ENCODE peak calls at places on chromosomes 3 and 15, in four cellular contexts. G is GM12878, N is tibial artery, W is AG10803. M is an unnamed sample.

GRCh38 chr15:73897441-73898261 is 24.3 kb downstream of the TBC1D21 start:
- DNase-seq in N (peak), W (peak), G (no peak), M (peak)

GRCh38 chr3:40642812-40643211 is 118.1 kb downstream of the ZNF621 start:
- DNase-seq in N (no peak), W (no peak), G (no peak), M (no peak)

GRCh38 chr3:172868565-172869172 is 118.1 kb downstream of the ECT2 start:
- DNase-seq in W (no peak), G (no peak), N (no peak), M (no peak)

GRCh38 chr3:8854656-8855055 is 85.2 kb upstream of the OXTR start:
- DNase-seq in G (no peak), N (no peak), W (peak), M (no peak)

GRCh38 chr15:73265536-73266153 is 103.1 kb downstream of the HCN4 start:
- DNase-seq in G (no peak), W (peak), N (peak), M (no peak)

GRCh38 chr15:35547775-35548364 is 1.9 kb upstream of the DPH6 start:
- DNase-seq in G (no peak), N (no peak), W (no peak), M (no peak)

GRCh38 chr3:132659000-132659369 is 624 bp downstream of the ACAD11 start:
- DNase-seq in G (no peak), N (no peak), W (no peak), M (no peak)

GRCh38 chr15:99578809-99579208 is 13.0 kb downstream of the MEF2A start:
- DNase-seq in G (no peak), N (no peak), W (peak), M (no peak)

GRCh38 chr3:58874795-58875194 is 175.0 kb downstream of the CFAP20DC start:
- DNase-seq in W (peak), G (peak), N (no peak), M (peak)

GRCh38 chr15:70556376-70556775 is 207.0 kb downstream of the UACA start:
- DNase-seq in G (no peak), W (no peak), N (no peak), M (no peak)

GRCh38 chr3:172317984-172318383 is 130.3 kb downstream of the GHSR start:
- DNase-seq in G (peak), W (peak), N (peak), M (peak)

GRCh38 chr15:47374222-47374621 is 343.1 kb upstream of the SEMA6D start:
- DNase-seq in G (no peak), N (no peak), W (peak), M (no peak)

GRCh38 chr3:86990171-86990733 is 697 bp downstream of the VGLL3 start:
- DNase-seq in G (no peak), N (peak), W (no peak), M (no peak)

GRCh38 chr15:43792761-43793493 is 807 bp downstream of the SERF2 start:
- DNase-seq in W (peak), G (no peak), N (no peak), M (no peak)

GRCh38 chr3:32117324-32117723 is 10.9 kb downstream of the GPD1L start:
- DNase-seq in G (no peak), W (no peak), N (no peak), M (no peak)

GRCh38 chr3:197533396-197534347 is 22.1 kb downstream of the BDH1 start:
- DNase-seq in G (no peak), W (peak), N (no peak), M (no peak)

GRCh38 chr3:11077466-11077865 is 76.8 kb upstream of the HRH1 start:
- DNase-seq in W (peak), G (no peak), N (no peak), M (no peak)

GRCh38 chr3:194395201-194395600 is 3.9 kb downstream of the GP5 start:
- DNase-seq in W (no peak), G (no peak), N (no peak), M (no peak)

GRCh38 chr3:139935071-139935865 is at the start of gene CLSTN2:
- DNase-seq in G (no peak), N (peak), W (peak), M (peak)

GRCh38 chr15:100853676-100854440 is 25.8 kb upstream of the ALDH1A3 start:
- DNase-seq in G (no peak), W (no peak), N (no peak), M (no peak)

GRCh38 chr3:181623924-181624694 is 87.6 kb upstream of the SOX2 start:
- DNase-seq in N (no peak), W (no peak), G (no peak), M (no peak)

GRCh38 chr15:67100808-67101581 is 35.6 kb downstream of the SMAD3 start:
- DNase-seq in W (no peak), N (no peak), G (peak), M (peak)

GRCh38 chr3:173599673-173600072 is 202.1 kb downstream of the NLGN1 start:
- DNase-seq in G (no peak), W (peak), N (no peak), M (no peak)

GRCh38 chr15:58534556-58534955 is 102.8 kb downstream of the LIPC start:
- DNase-seq in W (no peak), N (no peak), G (no peak), M (no peak)

GRCh38 chr3:105676621-105677300 is 192.1 kb downstream of the CBLB start:
- DNase-seq in G (no peak), W (no peak), N (no peak), M (no peak)

GRCh38 chr3:127817331-127817821 is 4.9 kb downstream of the MGLL start:
- DNase-seq in N (no peak), G (no peak), W (peak), M (no peak)

GRCh38 chr3:44029100-44029499 is 212.6 kb upstream of the TOPAZ1 start:
- DNase-seq in G (no peak), N (no peak), W (no peak), M (no peak)

GRCh38 chr15:78789615-78790014 is 21.6 kb downstream of the ADAMTS7 start:
- DNase-seq in G (no peak), N (no peak), W (no peak), M (no peak)

DNA sequence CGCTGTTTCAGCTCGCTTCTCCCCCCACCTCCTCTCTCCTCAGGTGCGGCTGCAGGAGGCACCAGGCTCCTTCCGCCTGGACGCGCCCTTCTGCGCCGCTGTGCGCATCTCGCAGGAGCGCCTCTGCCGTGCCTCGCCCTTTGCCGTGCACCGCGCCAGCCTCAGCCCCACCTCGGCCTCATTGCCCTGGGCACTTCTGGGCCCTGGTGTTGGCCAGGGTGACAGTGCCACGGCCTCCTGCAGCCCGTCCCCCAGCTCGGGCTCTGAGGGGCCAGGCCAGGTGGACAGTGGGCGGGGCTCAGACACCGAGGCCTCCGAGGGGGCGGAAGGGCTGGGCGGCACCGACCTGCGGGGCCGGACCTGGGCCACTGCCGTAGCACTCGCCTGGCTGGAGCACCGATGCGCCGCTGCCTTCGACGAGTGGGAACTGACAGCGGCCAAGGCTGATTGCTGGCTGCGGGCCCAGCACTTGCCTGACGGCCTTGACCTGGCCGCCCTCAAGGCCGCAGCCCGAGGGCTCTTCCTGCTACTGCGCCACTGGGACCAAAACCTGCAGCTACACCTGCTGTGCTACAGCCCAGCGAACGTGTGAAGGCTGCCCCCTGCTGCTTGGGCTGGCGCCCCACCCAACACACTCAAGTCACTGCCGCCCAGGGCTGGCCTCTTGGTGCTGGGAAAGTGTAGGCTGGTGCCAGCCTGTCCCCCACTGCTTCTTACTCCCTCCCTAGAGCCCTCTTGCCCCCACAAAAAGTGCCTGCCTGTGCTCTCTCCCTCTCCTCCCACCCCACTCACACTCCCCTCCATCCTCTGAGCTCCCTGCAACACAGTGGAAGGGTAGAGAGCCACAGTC is 7.1 kb downstream of the ALG3 start:
- DNase-seq in G (no peak), N (no peak), W (no peak), M (no peak)
- TF ChIP-seq CTCF in G (peak), N (no peak), W (peak), M (peak)

GRCh38 chr3:183159319-183159718 is 3.2 kb downstream of the LAMP3 start:
- DNase-seq in W (no peak), N (no peak), G (no peak), M (no peak)
- TF ChIP-seq CTCF in W (peak), N (no peak), G (peak), M (peak)

GRCh38 chr3:34155666-34156065 is 357.2 kb downstream of the PDCD6IP start:
- DNase-seq in G (peak), N (no peak), W (no peak), M (peak)

GRCh38 chr3:34152641-34153040 is 354.2 kb downstream of the PDCD6IP start:
- DNase-seq in G (no peak), N (no peak), W (no peak), M (no peak)

GRCh38 chr3:34157491-34157890 is 359.1 kb downstream of the PDCD6IP start:
- DNase-seq in N (no peak), G (no peak), W (no peak), M (no peak)

GRCh38 chr3:34150987-34151386 is 352.6 kb downstream of the PDCD6IP start:
- DNase-seq in N (no peak), W (no peak), G (peak), M (peak)

DNA sequence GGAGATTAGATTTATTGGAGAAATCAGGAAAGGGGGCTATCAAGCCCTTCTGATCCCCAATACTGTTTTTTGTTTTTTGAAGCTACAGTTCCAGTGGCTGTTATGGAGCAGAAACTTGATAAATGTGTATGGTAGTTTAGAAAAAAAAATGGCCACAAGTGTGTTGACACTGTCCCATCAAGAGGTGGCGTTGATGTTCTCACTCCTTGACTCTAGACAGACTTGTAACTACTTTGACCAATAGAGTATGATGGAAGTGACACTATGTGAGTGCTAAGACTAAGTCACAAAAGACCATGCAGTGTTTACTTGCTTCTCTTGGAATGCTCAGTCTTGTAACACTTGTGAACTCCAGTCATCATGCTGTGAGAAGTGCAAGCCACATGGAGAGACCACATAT is 356.7 kb downstream of the PDCD6IP start:
- DNase-seq in G (no peak), W (no peak), N (no peak), M (no peak)
- TF ChIP-seq CTCF in G (peak), W (no peak), N (no peak), M (no peak)

GRCh38 chr3:46934067-46934466 is 42.5 kb downstream of the CCDC12 start:
- DNase-seq in W (no peak), G (no peak), N (no peak), M (no peak)

GRCh38 chr3:46935989-46936620 is 40.4 kb downstream of the CCDC12 start:
- DNase-seq in G (no peak), W (no peak), N (peak), M (no peak)

GRCh38 chr3:46936733-46937250 is 39.8 kb downstream of the CCDC12 start:
- DNase-seq in W (peak), N (peak), G (no peak), M (no peak)

GRCh38 chr3:46934508-46935167 is 41.9 kb downstream of the CCDC12 start:
- DNase-seq in W (no peak), G (no peak), N (no peak), M (no peak)

DNA sequence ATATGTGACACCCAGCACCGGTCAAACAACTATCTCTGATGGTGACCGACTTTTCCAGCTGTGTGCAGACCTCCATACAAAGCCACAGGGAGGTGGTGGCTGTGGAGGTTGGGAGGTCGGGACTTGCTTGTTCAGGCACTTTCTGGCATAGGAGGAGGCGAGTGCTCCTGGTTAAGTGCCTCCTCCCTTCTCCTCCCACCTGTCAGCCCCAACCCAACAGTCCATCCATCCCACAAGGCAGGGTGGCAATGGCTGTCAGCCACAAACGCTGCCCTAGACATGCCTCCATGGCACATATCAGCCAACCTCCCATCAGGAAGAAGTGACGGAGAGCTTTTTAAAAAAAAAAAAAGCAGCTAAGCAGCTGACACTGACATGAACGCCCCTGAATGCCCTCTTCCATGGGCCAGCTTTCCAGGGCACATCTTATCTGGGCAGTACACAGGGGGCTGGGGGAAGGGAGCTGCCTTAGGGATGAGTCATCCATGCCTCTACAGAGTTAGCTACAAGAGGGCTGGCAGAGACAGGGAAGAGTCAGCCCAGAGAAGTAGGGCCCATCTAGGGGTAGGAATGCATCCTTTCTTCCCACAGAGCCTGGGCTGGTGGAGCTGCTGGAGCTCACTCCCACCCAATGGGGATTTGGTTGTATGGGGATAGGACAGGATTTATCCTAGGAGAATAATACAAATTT is 41.2 kb downstream of the CCDC12 start:
- DNase-seq in G (no peak), N (peak), W (peak), M (no peak)
- TF ChIP-seq CTCF in G (no peak), N (peak), W (peak), M (no peak)

DNA sequence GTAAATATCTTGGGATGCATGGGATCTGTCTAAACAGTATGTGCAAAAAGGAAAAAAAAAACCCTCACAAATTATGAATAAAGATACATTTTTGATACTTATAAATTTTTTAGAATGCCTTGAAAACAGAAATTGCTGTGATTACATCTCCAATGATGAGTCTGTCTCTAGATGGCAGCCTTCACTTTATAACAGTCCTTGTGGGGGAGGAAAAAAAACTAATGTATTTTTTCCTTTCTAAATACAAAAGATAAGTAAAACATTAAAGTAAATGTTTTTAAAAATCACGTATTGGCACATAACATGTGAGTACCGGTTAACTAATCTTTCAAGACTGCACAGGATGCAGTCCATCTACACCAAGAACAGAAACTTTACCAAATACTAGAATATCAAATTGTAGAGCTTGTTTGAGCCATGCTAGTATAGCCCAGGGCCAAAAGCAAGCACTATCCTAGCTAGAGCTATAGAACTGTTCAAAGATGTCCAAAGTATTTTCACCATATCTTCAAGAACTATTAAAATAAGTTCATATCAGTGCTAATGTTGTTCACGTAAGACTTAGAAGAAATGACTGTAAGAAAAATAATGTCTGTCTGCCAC is 206.4 kb downstream of the STAG1 start:
- DNase-seq in G (no peak), N (no peak), W (peak), M (no peak)
- TF ChIP-seq CTCF in G (peak), N (no peak), W (peak), M (no peak)